ENCODE peak calls at places on chromosomes 13 and 19, in ten cellular contexts. U, Q, W, D, H, A, I, J, N and L are unnamed samples.

GRCh38 chr13:66994498-66995365 is 235.4 kb downstream of the PCDH9 start:
- DNase-seq in Q (no peak), N (no peak), J (no peak), H (no peak), I (no peak), D (no peak), A (no peak), W (no peak), U (no peak), L (no peak)

GRCh38 chr19:39146686-39147450 is 21.3 kb downstream of the PAK4 start:
- DNase-seq in A (no peak), H (no peak), U (no peak), D (no peak), Q (no peak), J (no peak), I (no peak), N (no peak), W (peak), L (no peak)

GRCh38 chr13:110107568-110108347 is 199.2 kb downstream of the COL4A1 start:
- DNase-seq in U (no peak), A (no peak), N (no peak), D (no peak), Q (no peak), W (no peak), H (no peak), I (no peak), J (no peak), L (no peak)

GRCh38 chr13:31182987-31183386 is 16.8 kb upstream of the B3GLCT start:
- DNase-seq in W (no peak), J (no peak), A (no peak), Q (no peak), U (no peak), H (no peak), D (no peak), N (no peak), I (no peak), L (no peak)

GRCh38 chr19:4635763-4636135 is 3.6 kb upstream of the TNFAIP8L1 start:
- DNase-seq in Q (peak), A (no peak), J (no peak), N (no peak), W (no peak), H (no peak), I (no peak), D (no peak), U (no peak), L (no peak)

GRCh38 chr13:102863590-102863989 is 17.8 kb downstream of the ERCC5 start:
- DNase-seq in N (no peak), I (no peak), H (no peak), J (no peak), W (no peak), U (no peak), A (no peak), D (no peak), Q (no peak), L (no peak)

GRCh38 chr19:13153627-13154240 is 3.5 kb downstream of the IER2 start:
- DNase-seq in N (peak), A (peak), D (peak), I (no peak), U (peak), H (peak), W (peak), Q (peak), J (peak), L (peak)

GRCh38 chr13:110285991-110286923 is 20.7 kb downstream of the COL4A1 start:
- DNase-seq in D (no peak), H (no peak), Q (no peak), W (no peak), N (no peak), A (no peak), U (no peak), J (no peak), I (no peak), L (no peak)

GRCh38 chr13:50376895-50377575 is 361.8 kb downstream of the KCNRG start:
- DNase-seq in W (no peak), J (no peak), N (no peak), Q (no peak), D (peak), A (no peak), I (no peak), U (no peak), H (no peak), L (no peak)

GRCh38 chr19:23914402-23915286 is at the start of gene ZNF726:
- DNase-seq in N (peak), Q (peak), A (peak), U (peak), J (peak), W (peak), I (peak), H (peak), D (peak), L (peak)

GRCh38 chr13:47672982-47673670 is 327.9 kb downstream of the SUCLA2 start:
- DNase-seq in U (peak), N (no peak), H (no peak), A (no peak), J (no peak), D (peak), W (no peak), Q (no peak), I (no peak), L (peak)

GRCh38 chr19:1853295-1854031 is 5.2 kb upstream of the REXO1 start:
- DNase-seq in J (peak), U (peak), N (no peak), H (no peak), A (peak), I (peak), Q (peak), W (peak), D (peak), L (peak)

GRCh38 chr13:45967589-45967988 is 85.0 kb downstream of the ZC3H13 start:
- DNase-seq in N (no peak), Q (no peak), U (no peak), D (no peak), W (no peak), J (no peak), A (no peak), I (no peak), H (no peak), L (no peak)

GRCh38 chr13:45718063-45718462 is 15.9 kb downstream of the CBY2 start:
- DNase-seq in J (no peak), A (no peak), U (peak), D (peak), I (no peak), H (no peak), Q (no peak), W (no peak), N (no peak), L (peak)

GRCh38 chr19:1170938-1171754 is 2.9 kb downstream of the SBNO2 start:
- DNase-seq in I (no peak), N (peak), J (no peak), U (peak), A (no peak), W (peak), D (peak), Q (no peak), H (no peak), L (no peak)

GRCh38 chr19:8113017-8113416 is 36.4 kb downstream of the FBN3 start:
- DNase-seq in U (no peak), H (no peak), N (no peak), Q (no peak), A (peak), J (no peak), D (peak), I (no peak), W (peak), L (no peak)

GRCh38 chr13:77143325-77143907 is 116.5 kb upstream of the FBXL3 start:
- DNase-seq in H (no peak), Q (no peak), N (no peak), W (no peak), D (peak), A (no peak), I (no peak), J (no peak), U (peak), L (peak)

GRCh38 chr13:72163671-72164070 is 296.7 kb upstream of the DACH1 start:
- DNase-seq in W (no peak), H (no peak), I (no peak), N (no peak), U (no peak), A (no peak), D (peak), Q (no peak), J (no peak), L (no peak)

GRCh38 chr19:7250057-7250596 is 44.1 kb downstream of the INSR start:
- DNase-seq in D (no peak), A (no peak), N (no peak), J (no peak), Q (no peak), I (no peak), W (no peak), H (no peak), U (no peak), L (no peak)

GRCh38 chr19:16288544-16288943 is 36.1 kb upstream of the KLF2 start:
- DNase-seq in Q (no peak), J (no peak), A (no peak), I (no peak), H (no peak), U (peak), D (no peak), N (no peak), W (no peak), L (peak)

GRCh38 chr19:29678484-29679106 is 13.3 kb downstream of the PLEKHF1 start:
- DNase-seq in A (peak), J (peak), I (no peak), W (peak), Q (peak), D (no peak), H (peak), U (peak), N (no peak), L (no peak)

GRCh38 chr13:109744512-109745051 is 41.8 kb downstream of the IRS2 start:
- DNase-seq in J (no peak), D (peak), H (peak), W (peak), A (no peak), N (peak), I (no peak), Q (no peak), U (peak), L (peak)

GRCh38 chr13:60335531-60335930 is 61.5 kb upstream of the TDRD3 start:
- DNase-seq in J (no peak), U (peak), Q (no peak), N (no peak), D (peak), W (no peak), I (no peak), H (no peak), A (no peak), L (peak)

GRCh38 chr13:21672811-21673591 is 2.1 kb downstream of the FGF9 start:
- DNase-seq in H (no peak), I (no peak), A (no peak), J (peak), W (no peak), Q (peak), D (no peak), N (no peak), U (peak), L (no peak)

GRCh38 chr19:3507371-3508120 is 1.4 kb downstream of the FZR1 start:
- DNase-seq in N (no peak), W (peak), I (peak), U (peak), A (peak), J (peak), H (no peak), Q (no peak), D (peak), L (no peak)

GRCh38 chr19:18091217-18091608 is 4.5 kb upstream of the IL12RB1 start:
- DNase-seq in U (no peak), H (no peak), Q (no peak), I (peak), J (peak), N (no peak), D (no peak), A (peak), W (peak), L (no peak)

GRCh38 chr19:40806385-40807146 is 7.6 kb downstream of the EGLN2 start:
- DNase-seq in H (peak), W (peak), U (peak), J (peak), I (peak), A (peak), N (peak), D (no peak), Q (peak), L (peak)

GRCh38 chr19:4139614-4140236 is 13.7 kb upstream of the CREB3L3 start:
- DNase-seq in I (peak), D (peak), A (peak), N (peak), Q (peak), J (peak), H (peak), W (peak), U (peak), L (peak)

GRCh38 chr19:16527971-16528521 is 14.2 kb downstream of the CHERP start:
- DNase-seq in J (no peak), Q (peak), D (peak), W (no peak), U (peak), I (peak), H (no peak), A (no peak), N (no peak), L (peak)

GRCh38 chr13:97976551-97977375 is 23.3 kb downstream of the IPO5 start:
- DNase-seq in Q (peak), H (no peak), D (no peak), U (peak), J (no peak), I (peak), W (peak), A (no peak), N (peak), L (no peak)

GRCh38 chr19:35942235-35942634 is 6.1 kb downstream of the LRFN3 start:
- DNase-seq in W (peak), H (no peak), N (no peak), U (no peak), A (no peak), D (no peak), I (no peak), Q (peak), J (no peak), L (no peak)

GRCh38 chr19:54178581-54179261 is 5.8 kb upstream of the TMC4 start:
- DNase-seq in N (no peak), U (no peak), H (no peak), A (no peak), D (peak), W (peak), J (peak), Q (peak), I (no peak), L (no peak)

GRCh38 chr13:106376411-106377112 is 158.9 kb downstream of the EFNB2 start:
- DNase-seq in W (no peak), A (no peak), Q (peak), H (peak), N (no peak), J (no peak), I (no peak), U (peak), D (peak), L (peak)

GRCh38 chr13:106381083-106381482 is 154.4 kb downstream of the EFNB2 start:
- DNase-seq in U (no peak), Q (no peak), H (no peak), N (no peak), J (no peak), A (no peak), D (no peak), W (no peak), I (no peak), L (peak)

GRCh38 chr13:106377341-106377740 is 158.1 kb downstream of the EFNB2 start:
- DNase-seq in N (no peak), A (no peak), D (no peak), J (no peak), Q (no peak), U (no peak), H (no peak), W (no peak), I (no peak), L (no peak)

GRCh38 chr13:106375085-106375484 is 160.4 kb downstream of the EFNB2 start:
- DNase-seq in N (no peak), W (no peak), H (no peak), A (no peak), J (no peak), U (no peak), Q (no peak), I (no peak), D (no peak), L (no peak)

GRCh38 chr13:106378263-106378662 is 157.2 kb downstream of the EFNB2 start:
- DNase-seq in W (no peak), I (no peak), J (no peak), N (no peak), Q (no peak), D (no peak), U (no peak), A (no peak), H (no peak), L (no peak)
- TF ChIP-seq CTCF in W (no peak), I (no peak), J (no peak), N (no peak), Q (no peak), D (no peak), U (no peak), A (no peak), H (no peak), L (no peak)

GRCh38 chr19:57099199-57099661 is 20.6 kb upstream of the USP29 start:
- DNase-seq in Q (peak), N (peak), W (peak), H (peak), A (no peak), D (peak), U (peak), J (peak), I (peak), L (peak)

GRCh38 chr19:57106646-57107235 is 13.0 kb upstream of the USP29 start:
- DNase-seq in W (no peak), D (no peak), I (no peak), U (no peak), A (no peak), J (no peak), Q (no peak), H (no peak), N (no peak), L (no peak)

GRCh38 chr19:57105976-57106610 is 13.7 kb upstream of the USP29 start:
- DNase-seq in U (no peak), W (no peak), H (no peak), A (no peak), D (no peak), Q (no peak), N (no peak), J (no peak), I (no peak), L (no peak)

GRCh38 chr19:57103573-57104277 is 16.1 kb upstream of the USP29 start:
- DNase-seq in N (peak), A (peak), H (peak), Q (peak), J (peak), I (peak), U (peak), D (peak), W (no peak), L (peak)
- H3K4me3 ChIP-seq in N (no peak), A (peak), H (no peak), Q (peak), J (no peak), I (peak), U (peak), D (peak), W (peak), L (no peak)

DNA sequence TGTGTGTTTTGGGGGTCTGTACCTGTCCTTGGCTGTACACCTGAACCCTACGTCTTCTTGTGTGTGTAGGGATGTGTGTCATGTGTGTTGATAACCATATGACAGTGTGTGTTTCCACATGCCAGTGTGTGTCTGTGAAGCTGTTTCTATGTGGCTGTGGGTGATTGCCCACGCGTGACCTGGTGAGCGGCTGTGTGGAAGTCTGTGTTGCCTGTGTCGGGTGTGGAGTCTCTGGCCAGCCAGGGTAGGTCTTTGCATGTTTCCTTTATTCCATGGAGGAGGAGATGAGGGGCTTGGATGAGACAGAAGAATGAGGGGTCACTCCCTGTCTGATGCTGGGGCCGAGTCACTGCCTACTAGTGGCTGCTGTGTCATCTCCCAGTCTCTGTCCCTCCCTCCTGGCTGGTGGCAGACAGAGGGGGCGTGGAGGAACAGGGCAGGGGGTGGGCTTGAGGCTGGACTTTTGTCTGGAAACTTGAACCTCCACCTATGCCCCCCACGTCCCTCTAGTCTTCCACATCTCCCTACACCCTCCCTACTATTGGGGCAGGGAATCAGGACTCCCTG is 2.9 kb upstream of the FOSB start:
- DNase-seq in I (no peak), W (no peak), Q (peak), A (no peak), N (no peak), U (no peak), J (no peak), D (no peak), H (no peak), L (no peak)
- TF ChIP-seq CTCF in I (no peak), W (no peak), Q (no peak), A (no peak), N (no peak), U (no peak), J (no peak), D (no peak), H (no peak), L (no peak)

GRCh38 chr13:88651531-88651930 is 980.4 kb downstream of the SLITRK5 start:
- DNase-seq in W (no peak), I (no peak), J (no peak), N (no peak), A (no peak), D (no peak), U (no peak), Q (no peak), H (no peak), L (no peak)

GRCh38 chr13:88648598-88649373 is 977.6 kb downstream of the SLITRK5 start:
- DNase-seq in D (no peak), U (no peak), H (no peak), W (no peak), Q (no peak), A (no peak), I (no peak), J (no peak), N (no peak), L (no peak)

GRCh38 chr13:88649855-88650254 is 978.7 kb downstream of the SLITRK5 start:
- DNase-seq in Q (peak), A (no peak), U (no peak), N (no peak), W (no peak), J (no peak), H (no peak), D (no peak), I (no peak), L (no peak)
- H3K4me3 ChIP-seq in Q (no peak), A (no peak), U (no peak), N (no peak), W (no peak), J (no peak), H (no peak), D (no peak), I (no peak), L (no peak)

DNA sequence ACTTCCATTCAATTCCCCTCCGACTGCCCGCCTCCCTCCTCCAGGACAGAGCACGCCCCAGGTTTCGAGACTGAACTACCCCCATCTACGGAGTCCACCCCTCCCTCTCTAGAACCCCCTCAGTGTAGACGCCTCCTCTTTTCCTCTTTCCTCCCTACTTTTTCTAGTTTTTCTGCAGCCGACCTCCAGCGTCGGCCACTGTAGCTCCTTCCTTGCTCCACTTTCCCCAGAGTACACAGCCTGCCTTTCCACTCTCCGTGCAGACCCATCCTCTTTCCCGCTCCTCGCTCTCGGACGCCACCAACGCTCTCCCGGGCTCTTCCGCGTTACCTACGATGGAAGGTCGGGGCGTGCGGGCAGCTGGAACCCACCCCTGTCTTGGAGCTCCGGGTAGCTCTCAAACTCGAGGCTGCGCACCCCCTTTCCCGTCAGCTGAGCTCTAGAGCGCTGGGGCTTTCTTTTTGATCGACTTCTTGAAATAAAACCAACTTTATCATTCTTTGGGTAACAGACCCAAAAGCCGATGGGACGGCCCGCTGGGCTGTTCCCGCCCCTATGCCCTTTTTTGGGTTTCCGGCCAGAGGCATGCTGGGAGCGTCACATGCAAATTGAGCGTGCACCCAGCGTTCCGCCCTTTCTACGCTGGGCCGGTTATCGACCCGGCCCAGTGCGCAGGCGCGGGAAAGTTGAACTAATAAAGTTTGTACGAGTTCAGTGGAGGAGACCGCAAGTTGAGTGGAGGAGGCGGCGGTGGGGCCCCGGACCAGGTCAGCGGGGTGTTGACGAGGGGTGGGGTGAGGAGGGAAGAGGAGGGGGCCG is at the start of the genes BCL2L12 and IRF3:
- DNase-seq in Q (peak), A (peak), H (peak), N (peak), J (peak), U (peak), I (peak), D (peak), W (peak), L (peak)
- TF ChIP-seq CTCF in Q (no peak), A (no peak), H (no peak), N (peak), J (no peak), U (no peak), I (no peak), D (no peak), W (no peak), L (no peak)

GRCh38 chr13:40586886-40587285 is 79.6 kb downstream of the FOXO1 start:
- DNase-seq in A (no peak), N (no peak), Q (no peak), U (peak), H (no peak), J (no peak), I (no peak), D (no peak), W (no peak), L (peak)
- H3K4me3 ChIP-seq in A (no peak), N (no peak), Q (no peak), U (no peak), H (no peak), J (no peak), I (no peak), D (no peak), W (no peak), L (no peak)